ENCODE peak calls at places on chromosomes 11 and 22, in eight cellular contexts. O is T-helper 9 cell, Y is NCI-H1436 treated with DMSO at 0.1 percent for 48 hours, L is left colon, U is right atrium auricular region, E is nephron progenitor cell, H is PC-3, G is upper lobe of left lung. K is an unnamed sample.

GRCh38 chr11:46392421-46393230 is 1.1 kb upstream of the CHRM4 start:
- DNase-seq in O (peak; percentile 74), G (peak; percentile 87), H (peak; percentile 66), U (peak; percentile 78), E (peak; percentile 96), Y (no peak), L (peak; percentile 87), K (peak; percentile 97)

GRCh38 chr11:110430267-110431211 is 791 bp downstream of the FDX1 start:
- DNase-seq in G (peak; percentile 49), O (no peak), E (no peak), H (peak; percentile 30), Y (no peak), U (no peak), L (peak; percentile 65), K (peak; percentile 54)

GRCh38 chr11:126355926-126356897 is 726 bp downstream of the ST3GAL4 start:
- DNase-seq in H (peak; percentile 31), L (no peak), Y (no peak), U (no peak), E (no peak), O (no peak), G (peak; percentile 55), K (peak; percentile 57)

GRCh38 chr11:57514538-57515331 is 767 bp downstream of the SLC43A1 start:
- DNase-seq in U (peak; percentile 72), G (peak; percentile 69), H (peak; percentile 54), L (peak; percentile 80), Y (no peak), E (peak; percentile 61), O (peak; percentile 39), K (peak; percentile 83)

GRCh38 chr11:33649944-33650343 is 50.7 kb downstream of the C11orf91 start:
- DNase-seq in E (no peak), U (peak; percentile 23), H (no peak), G (no peak), O (no peak), Y (no peak), L (no peak), K (no peak)

GRCh38 chr11:102810943-102811528 is 13.1 kb upstream of the MMP1 start:
- DNase-seq in H (peak; percentile 69), U (no peak), G (no peak), O (no peak), Y (no peak), E (no peak), L (no peak), K (no peak)

GRCh38 chr11:13260963-13261599 is 16.5 kb upstream of the BMAL1 start:
- DNase-seq in E (no peak), H (peak; percentile 43), O (no peak), Y (no peak), U (no peak), L (no peak), G (no peak), K (no peak)

GRCh38 chr11:24524156-24524555 is 27.3 kb downstream of the LUZP2 start:
- DNase-seq in H (no peak), Y (no peak), U (no peak), L (no peak), O (no peak), E (no peak), G (no peak), K (no peak)

GRCh38 chr11:98107736-98108135 is 913.0 kb upstream of the CNTN5 start:
- DNase-seq in G (no peak), H (no peak), E (no peak), O (no peak), Y (no peak), U (no peak), L (no peak), K (no peak)

GRCh38 chr11:59247535-59248227 is 35.0 kb upstream of the MPEG1 start:
- DNase-seq in H (peak; percentile 62), G (peak; percentile 76), O (no peak), U (no peak), E (no peak), Y (no peak), L (no peak), K (no peak)

GRCh38 chr11:123011510-123011909 is 29.9 kb upstream of the BSX start:
- DNase-seq in H (no peak), Y (no peak), E (no peak), L (no peak), G (no peak), O (no peak), U (no peak), K (no peak)

GRCh38 chr11:82462588-82462987 is 271.1 kb downstream of the FAM181B start:
- DNase-seq in U (no peak), Y (no peak), O (no peak), G (no peak), E (no peak), H (no peak), L (no peak), K (no peak)

GRCh38 chr22:19565921-19566598 is 41.9 kb upstream of the CLDN5 start:
- DNase-seq in H (peak; percentile 56), G (no peak), Y (no peak), O (no peak), E (no peak), L (no peak), U (no peak), K (no peak)

GRCh38 chr11:103053997-103054396 is 38.0 kb downstream of the DCUN1D5 start:
- DNase-seq in Y (no peak), E (no peak), L (no peak), H (no peak), O (no peak), U (no peak), G (no peak), K (no peak)

GRCh38 chr22:42856865-42857704 is at the start of gene ARFGAP3:
- DNase-seq in E (peak; percentile 97), O (peak; percentile 91), Y (peak; percentile 45), U (peak; percentile 91), G (peak; percentile 96), L (peak; percentile 97), H (peak; percentile 89), K (peak; percentile 99)

GRCh38 chr22:41898645-41899044 is 16.2 kb downstream of the SHISA8 start:
- DNase-seq in Y (no peak), L (no peak), U (no peak), O (no peak), G (no peak), E (no peak), H (no peak), K (no peak)

GRCh38 chr22:26360169-26360885 is 68.7 kb upstream of the ASPHD2 start:
- DNase-seq in O (peak; percentile 56), H (peak; percentile 79), L (peak; percentile 71), Y (no peak), U (peak; percentile 83), G (peak; percentile 49), E (peak; percentile 81), K (peak; percentile 65)

GRCh38 chr11:32779131-32779530 is 15.3 kb downstream of the CCDC73 start:
- DNase-seq in U (no peak), G (no peak), L (no peak), E (no peak), Y (no peak), H (no peak), O (no peak), K (no peak)

GRCh38 chr22:44384981-44385610 is 72.3 kb upstream of the SHISAL1 start:
- DNase-seq in L (no peak), E (no peak), Y (no peak), U (no peak), G (no peak), H (no peak), O (no peak), K (no peak)

GRCh38 chr11:43573233-43573632 is 107.3 kb upstream of the HSD17B12 start:
- DNase-seq in O (no peak), G (no peak), H (peak; percentile 43), U (no peak), E (peak; percentile 58), Y (no peak), L (no peak), K (peak; percentile 53)

K was measured in GM13976.